ENCODE peak calls at places on chromosomes 13 and 19, in nine cellular contexts. K, G, U, A, E, R, O, W and Y are unnamed samples.
A peak's percentile ranks its signal among the peaks of the same experiment; 100 is the strongest.

GRCh38 chr19:32407004-32407992 is 1.7 kb downstream of the DPY19L3 start:
- DNase-seq in R (no peak), K (peak; percentile 76), O (peak; percentile 81), A (no peak), U (no peak), W (peak; percentile 78), E (no peak), G (peak; percentile 12), Y (peak; percentile 45)

GRCh38 chr19:3006075-3006767 is 22.9 kb downstream of the TLE2 start:
- DNase-seq in R (no peak), E (no peak), A (no peak), G (no peak), W (peak; percentile 27), U (no peak), O (no peak), K (no peak), Y (no peak)

GRCh38 chr19:52566588-52566987 is 3.5 kb upstream of the ZNF701 start:
- DNase-seq in R (no peak), U (peak; percentile 3), O (no peak), K (peak; percentile 81), E (no peak), A (no peak), G (no peak), W (peak; percentile 90), Y (peak; percentile 53)

GRCh38 chr13:63435668-63436275 is 2020.1 kb upstream of the PCDH20 start:
- DNase-seq in R (no peak), O (no peak), U (peak; percentile 99), K (peak; percentile 99), G (no peak), A (no peak), W (peak; percentile 71), E (no peak), Y (peak; percentile 100)

GRCh38 chr19:29680447-29680846 is 15.2 kb downstream of the PLEKHF1 start:
- DNase-seq in G (peak; percentile 78), E (no peak), R (peak; percentile 87), O (peak; percentile 66), K (no peak), W (no peak), A (peak; percentile 73), U (no peak), Y (no peak)

GRCh38 chr19:47756953-47757608 is 11.7 kb downstream of the NOP53 start:
- DNase-seq in G (no peak), W (no peak), U (no peak), K (no peak), O (no peak), A (no peak), E (no peak), R (no peak), Y (no peak)

GRCh38 chr13:45718063-45718462 is 15.9 kb downstream of the CBY2 start:
- DNase-seq in K (peak; percentile 39), E (no peak), G (peak; percentile 21), R (no peak), O (no peak), A (no peak), U (no peak), W (peak; percentile 52), Y (no peak)

GRCh38 chr13:59609421-59609820 is 554.3 kb downstream of the DIAPH3 start:
- DNase-seq in A (no peak), U (no peak), O (no peak), W (no peak), K (no peak), E (no peak), R (no peak), G (no peak), Y (no peak)

GRCh38 chr13:76667551-76667950 is 218.7 kb downstream of the KCTD12 start:
- DNase-seq in K (peak; percentile 82), G (peak; percentile 7), R (no peak), A (no peak), E (no peak), W (peak; percentile 57), O (no peak), U (no peak), Y (peak; percentile 40)

GRCh38 chr19:16834747-16835146 is 5.5 kb downstream of the SIN3B start:
- DNase-seq in W (peak; percentile 54), A (no peak), E (no peak), K (no peak), R (no peak), O (no peak), U (no peak), G (no peak), Y (no peak)

GRCh38 chr19:1155352-1156304 is 18.4 kb downstream of the SBNO2 start:
- DNase-seq in E (no peak), R (no peak), K (peak; percentile 42), O (no peak), G (no peak), A (no peak), W (no peak), U (no peak), Y (no peak)

GRCh38 chr13:97028441-97029299 is 34.4 kb upstream of the OXGR1 start:
- DNase-seq in E (peak; percentile 3), W (peak; percentile 46), U (no peak), G (peak; percentile 64), R (no peak), A (peak; percentile 34), O (peak; percentile 63), K (peak; percentile 78), Y (no peak)

GRCh38 chr19:6730941-6731670 is 6.3 kb downstream of the GPR108 start:
- DNase-seq in R (peak; percentile 43), W (no peak), K (no peak), O (no peak), A (no peak), E (no peak), U (no peak), G (no peak), Y (no peak)

GRCh38 chr13:113445791-113446487 is 7.3 kb downstream of the ADPRHL1 start:
- DNase-seq in W (no peak), K (no peak), A (no peak), E (no peak), U (no peak), O (no peak), R (no peak), G (no peak), Y (no peak)

GRCh38 chr13:101700598-101700997 is 248.1 kb downstream of the ITGBL1 start:
- DNase-seq in A (no peak), E (no peak), K (peak; percentile 79), R (no peak), W (no peak), G (no peak), U (no peak), O (no peak), Y (peak; percentile 81)

GRCh38 chr13:69720278-69720983 is 387.2 kb upstream of the ATXN8OS start:
- DNase-seq in E (no peak), U (no peak), O (no peak), G (no peak), R (no peak), K (no peak), W (no peak), A (no peak), Y (no peak)

GRCh38 chr13:112525306-112525945 is 62.5 kb downstream of the TUBGCP3 start:
- DNase-seq in O (no peak), K (no peak), W (peak; percentile 32), R (no peak), G (no peak), U (no peak), A (no peak), E (no peak), Y (no peak)

GRCh38 chr13:32314968-32315254 is 252 bp downstream of the ZAR1L start:
- DNase-seq in U (no peak), E (no peak), W (peak; percentile 42), R (no peak), O (no peak), K (peak; percentile 63), A (peak; percentile 16), G (no peak), Y (no peak)

GRCh38 chr13:39586142-39586541 is 16.9 kb downstream of the LHFPL6 start:
- DNase-seq in E (no peak), A (no peak), G (no peak), R (no peak), U (no peak), K (no peak), W (no peak), O (no peak), Y (no peak)

GRCh38 chr13:44810067-44810840 is 179.0 kb downstream of the NUFIP1 start:
- DNase-seq in O (no peak), G (no peak), U (no peak), A (no peak), R (no peak), E (no peak), W (peak; percentile 55), K (no peak), Y (no peak)

GRCh38 chr19:53076984-53077383 is 26.2 kb downstream of the ZNF160 start:
- DNase-seq in A (no peak), E (peak; percentile 23), G (no peak), O (no peak), R (no peak), K (peak; percentile 58), U (no peak), W (peak; percentile 40), Y (peak; percentile 3)

GRCh38 chr13:29702912-29703351 is 107.4 kb upstream of the SLC7A1 start:
- DNase-seq in O (peak; percentile 66), G (no peak), K (peak; percentile 93), U (peak; percentile 91), R (peak; percentile 66), A (no peak), E (no peak), W (peak; percentile 95), Y (peak; percentile 92)

GRCh38 chr19:13130886-13131490 is 12.9 kb downstream of the NACC1 start:
- DNase-seq in O (no peak), R (no peak), E (no peak), G (no peak), K (no peak), W (no peak), U (no peak), A (no peak), Y (no peak)

GRCh38 chr13:111503905-111504695 is 183.7 kb downstream of the TEX29 start:
- DNase-seq in A (no peak), K (no peak), R (no peak), U (no peak), O (no peak), E (no peak), W (peak; percentile 0), G (no peak), Y (no peak)

GRCh38 chr13:35891486-35891885 is 239.7 kb downstream of the DCLK1 start:
- DNase-seq in K (no peak), R (no peak), A (no peak), U (no peak), E (no peak), G (no peak), O (no peak), W (no peak), Y (no peak)